ENCODE peak calls at places on chromosomes 6 and 20, in seven cellular contexts. One of them, this sample, is unnamed.

GRCh38 chr6:39137235-39137634 is 22.2 kb upstream of the SAYSD1 start:
- DNase-seq in ovary: no peak
- DNase-seq in right atrium auricular region: no peak
- DNase-seq in HCT116: no peak
- DNase-seq in astrocyte of the cerebellum: peak; percentile 12
- DNase-seq in fibroblast of lung: peak; percentile 39
- DNase-seq in heart right ventricle: peak; percentile 29
- DNase-seq in this sample: peak; percentile 36

GRCh38 chr20:7113577-7114466 is 346.3 kb downstream of the BMP2 start:
- DNase-seq in heart right ventricle: peak; percentile 50
- DNase-seq in astrocyte of the cerebellum: peak; percentile 15
- DNase-seq in right atrium auricular region: no peak
- DNase-seq in fibroblast of lung: peak; percentile 6
- DNase-seq in HCT116: no peak
- DNase-seq in ovary: no peak
- DNase-seq in this sample: peak; percentile 57

GRCh38 chr6:110705543-110705942 is 109.7 kb downstream of the CDK19 start:
- DNase-seq in HCT116: no peak
- DNase-seq in fibroblast of lung: no peak
- DNase-seq in heart right ventricle: no peak
- DNase-seq in ovary: no peak
- DNase-seq in astrocyte of the cerebellum: no peak
- DNase-seq in right atrium auricular region: no peak
- DNase-seq in this sample: no peak

GRCh38 chr6:23086100-23086499 is 516.7 kb downstream of the HDGFL1 start:
- DNase-seq in astrocyte of the cerebellum: no peak
- DNase-seq in fibroblast of lung: no peak
- DNase-seq in ovary: no peak
- DNase-seq in HCT116: no peak
- DNase-seq in heart right ventricle: no peak
- DNase-seq in right atrium auricular region: no peak
- DNase-seq in this sample: no peak

GRCh38 chr20:34528921-34529297 is 12.7 kb downstream of the DYNLRB1 start:
- DNase-seq in fibroblast of lung: peak; percentile 39
- DNase-seq in ovary: no peak
- DNase-seq in heart right ventricle: peak; percentile 53
- DNase-seq in right atrium auricular region: no peak
- DNase-seq in astrocyte of the cerebellum: no peak
- DNase-seq in HCT116: no peak
- DNase-seq in this sample: no peak

GRCh38 chr6:77034161-77034560 is 429.1 kb downstream of the HTR1B start:
- DNase-seq in fibroblast of lung: peak; percentile 57
- DNase-seq in ovary: no peak
- DNase-seq in right atrium auricular region: no peak
- DNase-seq in HCT116: no peak
- DNase-seq in astrocyte of the cerebellum: peak; percentile 93
- DNase-seq in heart right ventricle: no peak
- DNase-seq in this sample: no peak

GRCh38 chr6:30357678-30358339 is 12.9 kb downstream of the RPP21 start:
- DNase-seq in fibroblast of lung: peak; percentile 84
- DNase-seq in heart right ventricle: peak; percentile 31
- DNase-seq in right atrium auricular region: no peak
- DNase-seq in astrocyte of the cerebellum: peak; percentile 61
- DNase-seq in HCT116: peak; percentile 71
- DNase-seq in ovary: no peak
- DNase-seq in this sample: peak; percentile 61

GRCh38 chr6:30591008-30591407 is 19.8 kb downstream of the ABCF1 start:
- DNase-seq in ovary: no peak
- DNase-seq in heart right ventricle: no peak
- DNase-seq in fibroblast of lung: peak; percentile 67
- DNase-seq in right atrium auricular region: no peak
- DNase-seq in astrocyte of the cerebellum: no peak
- DNase-seq in HCT116: no peak
- DNase-seq in this sample: peak; percentile 55

GRCh38 chr6:34839696-34840352 is 47.9 kb downstream of the BLTP3A start:
- DNase-seq in right atrium auricular region: no peak
- DNase-seq in ovary: no peak
- DNase-seq in HCT116: no peak
- DNase-seq in astrocyte of the cerebellum: no peak
- DNase-seq in heart right ventricle: no peak
- DNase-seq in fibroblast of lung: no peak
- DNase-seq in this sample: no peak

GRCh38 chr6:122604676-122605075 is 5.5 kb upstream of the PKIB start:
- DNase-seq in heart right ventricle: no peak
- DNase-seq in right atrium auricular region: no peak
- DNase-seq in HCT116: no peak
- DNase-seq in astrocyte of the cerebellum: no peak
- DNase-seq in fibroblast of lung: no peak
- DNase-seq in ovary: no peak
- DNase-seq in this sample: no peak

GRCh38 chr6:45743028-45743615 is 272.5 kb downstream of the CLIC5 start:
- DNase-seq in HCT116: no peak
- DNase-seq in fibroblast of lung: no peak
- DNase-seq in astrocyte of the cerebellum: no peak
- DNase-seq in heart right ventricle: no peak
- DNase-seq in right atrium auricular region: no peak
- DNase-seq in ovary: no peak
- DNase-seq in this sample: no peak

GRCh38 chr20:25053207-25054132 is 4.5 kb downstream of the ACSS1 start:
- DNase-seq in astrocyte of the cerebellum: no peak
- DNase-seq in ovary: peak; percentile 72
- DNase-seq in right atrium auricular region: peak; percentile 84
- DNase-seq in heart right ventricle: peak; percentile 82
- DNase-seq in HCT116: no peak
- DNase-seq in fibroblast of lung: peak; percentile 51
- DNase-seq in this sample: no peak

GRCh38 chr20:64257107-64257757 is 1.7 kb downstream of the PCMTD2 start:
- DNase-seq in ovary: no peak
- DNase-seq in astrocyte of the cerebellum: no peak
- DNase-seq in HCT116: no peak
- DNase-seq in heart right ventricle: no peak
- DNase-seq in right atrium auricular region: no peak
- DNase-seq in fibroblast of lung: no peak
- DNase-seq in this sample: no peak

GRCh38 chr20:57738484-57738883 is 28.7 kb upstream of the PMEPA1 start:
- DNase-seq in ovary: no peak
- DNase-seq in fibroblast of lung: no peak
- DNase-seq in HCT116: no peak
- DNase-seq in right atrium auricular region: no peak
- DNase-seq in astrocyte of the cerebellum: no peak
- DNase-seq in heart right ventricle: no peak
- DNase-seq in this sample: no peak

GRCh38 chr6:10460096-10460495 is 45.2 kb upstream of the TFAP2A start:
- DNase-seq in right atrium auricular region: no peak
- DNase-seq in fibroblast of lung: no peak
- DNase-seq in heart right ventricle: no peak
- DNase-seq in astrocyte of the cerebellum: no peak
- DNase-seq in HCT116: no peak
- DNase-seq in ovary: no peak
- DNase-seq in this sample: no peak

GRCh38 chr6:35343092-35343834 is 905 bp downstream of the PPARD start:
- DNase-seq in astrocyte of the cerebellum: no peak
- DNase-seq in fibroblast of lung: peak; percentile 38
- DNase-seq in ovary: peak; percentile 78
- DNase-seq in heart right ventricle: peak; percentile 55
- DNase-seq in HCT116: no peak
- DNase-seq in right atrium auricular region: no peak
- DNase-seq in this sample: peak; percentile 10

GRCh38 chr20:17655865-17656489 is 26.1 kb downstream of the RRBP1 start:
- DNase-seq in right atrium auricular region: no peak
- DNase-seq in HCT116: no peak
- DNase-seq in heart right ventricle: no peak
- DNase-seq in ovary: no peak
- DNase-seq in fibroblast of lung: no peak
- DNase-seq in astrocyte of the cerebellum: no peak
- DNase-seq in this sample: no peak

GRCh38 chr20:17652411-17652810 is 29.6 kb downstream of the RRBP1 start:
- DNase-seq in ovary: peak; percentile 14
- DNase-seq in astrocyte of the cerebellum: no peak
- DNase-seq in HCT116: no peak
- DNase-seq in right atrium auricular region: no peak
- DNase-seq in heart right ventricle: no peak
- DNase-seq in fibroblast of lung: no peak
- DNase-seq in this sample: no peak

GRCh38 chr20:17655286-17655651 is 26.8 kb downstream of the RRBP1 start:
- DNase-seq in ovary: no peak
- DNase-seq in fibroblast of lung: no peak
- DNase-seq in astrocyte of the cerebellum: no peak
- DNase-seq in heart right ventricle: no peak
- DNase-seq in right atrium auricular region: no peak
- DNase-seq in HCT116: no peak
- DNase-seq in this sample: no peak

GRCh38 chr20:17653835-17654648 is 28.0 kb downstream of the RRBP1 start:
- DNase-seq in ovary: no peak
- DNase-seq in heart right ventricle: no peak
- DNase-seq in HCT116: no peak
- DNase-seq in fibroblast of lung: no peak
- DNase-seq in astrocyte of the cerebellum: no peak
- DNase-seq in right atrium auricular region: no peak
- DNase-seq in this sample: no peak

DNA sequence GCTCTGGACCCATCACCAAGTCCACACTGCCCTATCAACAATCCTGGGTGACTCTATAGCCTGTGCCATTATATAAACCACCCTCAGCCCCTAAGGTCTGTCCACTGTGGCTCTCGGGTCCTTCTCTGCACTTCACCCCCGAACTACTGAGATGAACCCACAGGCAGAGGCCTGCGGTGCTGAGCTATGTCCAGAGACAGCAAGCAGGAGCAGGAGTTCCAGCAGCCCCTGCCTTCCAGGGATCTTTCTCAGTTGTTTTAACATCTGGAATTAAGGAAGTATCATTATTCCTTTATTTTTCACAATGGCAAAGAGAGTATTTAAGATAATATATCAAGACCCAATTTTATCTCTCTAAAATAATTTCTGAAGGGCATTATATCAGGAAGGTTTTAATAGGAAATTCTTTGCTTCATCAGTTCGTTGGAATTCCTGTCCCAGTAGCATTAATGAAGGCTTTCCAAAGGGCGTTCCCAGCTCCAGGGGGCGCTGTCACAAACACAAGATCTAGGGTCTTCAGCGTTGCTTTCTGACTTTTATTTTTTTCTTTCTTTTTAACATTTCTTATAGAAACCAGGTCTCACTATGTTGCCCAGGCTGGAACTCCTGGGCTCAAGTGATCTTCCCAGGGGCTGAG is 27.3 kb downstream of the RRBP1 start:
- DNase-seq in fibroblast of lung: peak; percentile 62
- DNase-seq in astrocyte of the cerebellum: no peak
- DNase-seq in heart right ventricle: no peak
- DNase-seq in right atrium auricular region: no peak
- DNase-seq in HCT116: no peak
- DNase-seq in ovary: no peak
- DNase-seq in this sample: peak; percentile 2
- TF ChIP-seq CTCF in fibroblast of lung: peak; percentile 71
- TF ChIP-seq CTCF in astrocyte of the cerebellum: peak; percentile 50
- TF ChIP-seq CTCF in heart right ventricle: peak; percentile 77
- TF ChIP-seq CTCF in right atrium auricular region: no peak
- TF ChIP-seq CTCF in HCT116: peak; percentile 73
- TF ChIP-seq CTCF in ovary: peak; percentile 24
- TF ChIP-seq CTCF in this sample: no peak

DNA sequence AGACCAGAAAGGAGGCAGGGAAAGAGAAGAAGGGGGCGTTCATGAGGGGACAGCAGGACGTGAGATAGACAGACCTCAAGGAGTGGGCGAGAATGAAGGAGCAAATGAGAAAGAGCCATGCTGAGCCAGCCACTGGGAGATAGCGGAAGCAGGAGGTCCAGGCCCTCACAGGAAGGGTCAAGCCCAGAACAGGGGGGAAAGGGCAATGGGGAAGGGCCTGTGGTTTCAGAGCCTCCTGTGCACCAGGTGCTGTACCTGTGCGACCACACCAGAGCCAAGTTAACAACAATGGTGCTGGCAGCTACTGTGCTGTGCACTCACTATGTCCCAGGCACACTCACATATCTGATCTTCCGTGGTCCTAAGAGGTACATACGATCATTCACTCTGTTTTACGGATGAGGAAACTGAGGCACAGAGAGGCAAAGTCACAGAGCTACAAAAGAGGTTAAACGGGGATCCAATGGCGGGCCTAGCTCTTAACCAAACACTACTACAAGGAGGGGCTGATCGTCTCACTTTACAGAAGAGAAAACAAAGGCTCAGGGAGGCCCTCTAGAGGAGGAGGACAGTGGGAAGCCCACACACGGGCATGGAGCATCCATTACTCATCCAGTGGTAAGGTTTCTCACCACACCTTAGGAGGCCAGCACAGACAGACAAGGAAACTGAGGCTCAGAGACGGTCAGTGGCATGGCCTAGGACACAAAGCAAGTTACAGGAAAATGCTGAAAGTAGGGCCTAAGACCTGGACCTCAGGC is 129.1 kb downstream of the PREX1 start:
- DNase-seq in heart right ventricle: no peak
- DNase-seq in fibroblast of lung: no peak
- DNase-seq in ovary: no peak
- DNase-seq in HCT116: no peak
- DNase-seq in right atrium auricular region: no peak
- DNase-seq in astrocyte of the cerebellum: no peak
- DNase-seq in this sample: no peak
- TF ChIP-seq CTCF in heart right ventricle: no peak
- TF ChIP-seq CTCF in fibroblast of lung: no peak
- TF ChIP-seq CTCF in ovary: no peak
- TF ChIP-seq CTCF in HCT116: peak; percentile 24
- TF ChIP-seq CTCF in right atrium auricular region: no peak
- TF ChIP-seq CTCF in astrocyte of the cerebellum: peak; percentile 15
- TF ChIP-seq CTCF in this sample: no peak

DNA sequence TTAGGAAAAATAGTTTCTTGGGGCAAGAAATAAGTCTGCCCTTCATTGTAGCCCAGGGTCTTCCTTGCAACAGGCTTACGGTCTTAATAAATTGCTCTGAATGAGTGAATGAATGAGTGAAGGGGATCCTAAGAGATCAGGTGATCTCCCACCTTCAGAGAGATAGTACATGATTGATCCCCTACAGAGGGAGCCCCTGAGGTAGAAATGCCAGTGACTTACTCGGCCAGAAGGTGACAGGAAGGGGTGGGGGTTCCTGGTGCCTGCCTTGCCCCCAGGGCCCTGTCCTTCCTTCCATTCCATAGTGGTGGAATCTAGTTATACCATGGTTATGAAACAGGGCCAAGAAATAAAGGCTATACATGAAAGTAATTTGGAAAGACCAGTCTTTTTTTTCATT is 215.3 kb upstream of the SSTR4 start:
- DNase-seq in ovary: no peak
- DNase-seq in heart right ventricle: no peak
- DNase-seq in astrocyte of the cerebellum: no peak
- DNase-seq in right atrium auricular region: no peak
- DNase-seq in HCT116: no peak
- DNase-seq in fibroblast of lung: no peak
- DNase-seq in this sample: no peak
- TF ChIP-seq CTCF in ovary: no peak
- TF ChIP-seq CTCF in heart right ventricle: no peak
- TF ChIP-seq CTCF in astrocyte of the cerebellum: no peak
- TF ChIP-seq CTCF in right atrium auricular region: no peak
- TF ChIP-seq CTCF in HCT116: peak; percentile 4
- TF ChIP-seq CTCF in fibroblast of lung: no peak
- TF ChIP-seq CTCF in this sample: no peak

DNA sequence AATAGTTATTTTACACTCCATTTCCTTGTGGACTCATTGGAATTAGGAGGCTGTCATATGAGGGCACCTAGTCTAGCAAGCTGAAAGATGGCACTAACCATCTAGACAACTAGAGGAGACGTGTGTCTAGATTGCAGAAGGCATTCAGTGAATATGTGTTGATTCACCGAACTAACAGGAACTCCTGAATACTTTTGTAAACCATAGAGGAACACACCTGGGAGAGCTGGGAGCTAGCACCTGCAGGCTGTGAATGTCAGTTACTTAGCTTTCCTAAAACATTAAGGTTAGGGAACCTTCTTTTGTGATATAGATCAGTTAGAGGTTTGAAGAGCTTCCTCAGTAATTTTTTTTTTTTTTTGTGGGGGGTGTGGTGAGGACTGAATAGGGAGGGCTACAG is 7.7 kb downstream of the OPN5 start:
- DNase-seq in ovary: no peak
- DNase-seq in HCT116: no peak
- DNase-seq in heart right ventricle: no peak
- DNase-seq in right atrium auricular region: no peak
- DNase-seq in fibroblast of lung: no peak
- DNase-seq in astrocyte of the cerebellum: no peak
- DNase-seq in this sample: no peak
- TF ChIP-seq CTCF in ovary: no peak
- TF ChIP-seq CTCF in HCT116: no peak
- TF ChIP-seq CTCF in heart right ventricle: no peak
- TF ChIP-seq CTCF in right atrium auricular region: no peak
- TF ChIP-seq CTCF in fibroblast of lung: no peak
- TF ChIP-seq CTCF in astrocyte of the cerebellum: no peak
- TF ChIP-seq CTCF in this sample: no peak